ENCODE peak calls at places on chromosomes 7 and 10, in ten cellular contexts. P, B, R, D, A, O, U, W, G and Z are unnamed samples.

GRCh38 chr10:20254078-20254477 is 437.8 kb downstream of the PLXDC2 start:
- DNase-seq in R (peak), A (no peak), W (no peak), P (no peak), G (no peak), O (no peak), D (peak), B (no peak), U (no peak), Z (no peak)

GRCh38 chr10:100148353-100149211 is 37.2 kb downstream of the ERLIN1 start:
- DNase-seq in U (no peak), D (peak), B (no peak), P (no peak), O (peak), R (peak), G (peak), A (no peak), W (peak), Z (no peak)

GRCh38 chr7:154774303-154774702 is 228.6 kb downstream of the PAXIP1 start:
- DNase-seq in O (no peak), U (no peak), D (no peak), P (no peak), R (no peak), G (no peak), B (no peak), A (no peak), W (no peak), Z (no peak)

GRCh38 chr7:80929619-80930018 is 10.8 kb upstream of the SEMA3C start:
- DNase-seq in W (no peak), G (no peak), O (peak), P (no peak), D (no peak), A (no peak), U (no peak), B (no peak), R (peak), Z (no peak)

GRCh38 chr7:2757904-2758672 is 70.1 kb downstream of the AMZ1 start:
- DNase-seq in A (no peak), B (no peak), U (no peak), O (peak), P (peak), W (peak), G (peak), D (peak), R (peak), Z (no peak)

GRCh38 chr10:43186150-43186549 is 47.9 kb downstream of the CSGALNACT2 start:
- DNase-seq in U (no peak), W (no peak), P (no peak), D (no peak), O (no peak), R (no peak), B (no peak), G (no peak), A (no peak), Z (no peak)

GRCh38 chr10:3777876-3778707 is 6.9 kb downstream of the KLF6 start:
- DNase-seq in U (no peak), D (peak), A (no peak), W (no peak), O (peak), G (no peak), R (peak), P (no peak), B (no peak), Z (no peak)

GRCh38 chr10:96470108-96470743 is 43.5 kb downstream of the TLL2 start:
- DNase-seq in D (peak), O (peak), U (no peak), A (peak), B (peak), G (peak), R (peak), W (no peak), P (peak), Z (no peak)

GRCh38 chr7:11170863-11171568 is 197.3 kb downstream of the PHF14 start:
- DNase-seq in W (no peak), G (no peak), R (no peak), U (no peak), A (no peak), B (no peak), D (no peak), O (no peak), P (no peak), Z (no peak)

GRCh38 chr7:131161103-131161502 is 166.6 kb upstream of the MKLN1 start:
- DNase-seq in G (no peak), B (no peak), A (no peak), U (no peak), W (no peak), R (peak), P (no peak), D (no peak), O (no peak), Z (no peak)

GRCh38 chr10:94214497-94214896 is 148.2 kb downstream of the NOC3L start:
- DNase-seq in P (no peak), G (no peak), O (no peak), W (no peak), R (no peak), B (no peak), U (no peak), D (no peak), A (no peak), Z (no peak)

GRCh38 chr7:47587389-47587788 is 5.5 kb upstream of the TNS3 start:
- DNase-seq in G (peak), W (no peak), A (no peak), U (no peak), P (no peak), R (no peak), O (no peak), B (peak), D (no peak), Z (no peak)

GRCh38 chr10:52551036-52551435 is 221.5 kb downstream of the MBL2 start:
- DNase-seq in O (no peak), A (no peak), B (no peak), W (no peak), G (no peak), R (no peak), U (no peak), D (peak), P (no peak), Z (no peak)

GRCh38 chr10:132752378-132752777 is 33.6 kb downstream of the NKX6-2 start:
- DNase-seq in O (no peak), P (no peak), B (no peak), R (no peak), W (no peak), G (no peak), D (no peak), U (no peak), A (no peak), Z (no peak)

GRCh38 chr10:91785851-91786250 is 12.4 kb upstream of the TNKS2 start:
- DNase-seq in B (no peak), O (peak), U (no peak), P (no peak), G (no peak), D (no peak), W (no peak), R (no peak), A (no peak), Z (no peak)

GRCh38 chr7:106064836-106065559 is 47.1 kb downstream of the SYPL1 start:
- DNase-seq in A (peak), W (peak), R (peak), O (peak), P (no peak), U (no peak), G (no peak), B (peak), D (peak), Z (no peak)

GRCh38 chr7:132437730-132438129 is 138.5 kb downstream of the PLXNA4 start:
- DNase-seq in D (no peak), U (no peak), A (no peak), B (no peak), G (no peak), O (no peak), P (no peak), W (no peak), R (no peak), Z (no peak)

GRCh38 chr10:110475722-110476515 is 21.8 kb upstream of the DUSP5 start:
- DNase-seq in R (no peak), P (no peak), U (no peak), B (no peak), W (no peak), A (no peak), G (no peak), O (no peak), D (no peak), Z (no peak)

GRCh38 chr10:12243860-12244620 is 48.1 kb downstream of the CDC123 start:
- DNase-seq in U (no peak), R (no peak), B (no peak), W (no peak), D (no peak), P (no peak), G (peak), O (no peak), A (no peak), Z (no peak)

GRCh38 chr7:26853788-26854393 is 10.5 kb downstream of the SKAP2 start:
- DNase-seq in A (no peak), O (peak), W (no peak), G (no peak), R (peak), P (peak), U (no peak), D (peak), B (no peak), Z (no peak)

GRCh38 chr10:48199580-48200377 is 74.7 kb downstream of the FRMPD2 start:
- DNase-seq in U (no peak), G (peak), R (peak), O (no peak), W (no peak), A (no peak), D (peak), P (no peak), B (no peak), Z (no peak)

GRCh38 chr7:5494683-5495561 is 71.3 kb upstream of the TNRC18 start:
- DNase-seq in A (peak), R (peak), B (peak), G (peak), U (no peak), D (peak), P (peak), O (peak), W (no peak), Z (no peak)

GRCh38 chr10:546971-547590 is 142.4 kb downstream of the DIP2C start:
- DNase-seq in W (peak), P (no peak), U (no peak), O (peak), D (peak), B (peak), R (no peak), G (peak), A (no peak), Z (peak)

GRCh38 chr10:52746169-52746568 is 26.4 kb downstream of the MBL2 start:
- DNase-seq in B (no peak), D (no peak), O (no peak), U (no peak), P (no peak), G (no peak), A (no peak), W (no peak), R (peak), Z (no peak)

GRCh38 chr7:87797798-87798403 is 78.3 kb downstream of the SLC25A40 start:
- DNase-seq in O (peak), D (peak), W (no peak), A (no peak), P (peak), R (peak), G (peak), U (no peak), B (no peak), Z (no peak)

GRCh38 chr10:3820255-3820654 is 35.2 kb upstream of the KLF6 start:
- DNase-seq in O (peak), B (no peak), G (no peak), U (no peak), A (no peak), R (peak), W (no peak), P (no peak), D (peak), Z (no peak)

GRCh38 chr10:28797904-28798371 is 120.6 kb downstream of the BAMBI start:
- DNase-seq in B (no peak), R (peak), O (no peak), A (no peak), W (no peak), D (peak), G (no peak), U (no peak), P (no peak), Z (no peak)

GRCh38 chr10:789831-790701 is 100.6 kb upstream of the DIP2C start:
- DNase-seq in D (no peak), A (no peak), B (peak), P (no peak), W (no peak), O (no peak), G (no peak), R (no peak), U (no peak), Z (peak)

GRCh38 chr10:53997953-53998352 is 803.1 kb downstream of the PCDH15 start:
- DNase-seq in O (peak), A (no peak), U (no peak), R (no peak), W (no peak), D (no peak), P (no peak), G (no peak), B (no peak), Z (no peak)

DNA sequence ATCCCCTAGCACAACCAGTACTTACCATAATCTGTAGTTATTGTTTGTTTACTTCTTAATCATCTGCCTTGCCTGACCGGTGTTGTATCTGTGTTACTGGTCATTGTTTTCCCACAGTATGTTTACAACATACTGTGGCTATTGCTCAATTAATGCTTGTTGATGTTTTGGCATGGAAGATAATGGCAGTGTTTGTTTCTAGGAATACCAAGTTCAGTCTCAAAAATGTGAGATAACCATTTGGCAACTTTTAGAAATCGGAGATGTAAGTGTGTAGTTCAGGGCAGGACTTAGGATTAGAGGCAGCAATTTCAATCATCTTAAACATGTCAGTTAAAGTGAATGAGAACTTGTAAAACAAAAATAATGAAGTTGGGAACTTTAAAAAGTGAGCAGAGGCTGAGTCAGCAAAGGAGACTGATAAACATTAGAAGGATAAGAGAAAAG is 8.2 kb downstream of the MINDY3 start:
- DNase-seq in W (no peak), R (peak), G (no peak), A (no peak), U (no peak), D (peak), O (peak), B (no peak), P (no peak), Z (no peak)
- TF ChIP-seq CTCF in W (no peak), R (no peak), G (no peak), A (no peak), U (no peak), D (no peak), O (no peak), B (no peak), P (no peak), Z (no peak)

GRCh38 chr10:70558871-70559810 is 43.4 kb downstream of the PRF1 start:
- DNase-seq in O (peak), A (no peak), G (peak), D (peak), P (no peak), B (peak), R (peak), W (no peak), U (no peak), Z (no peak)
- TF ChIP-seq CTCF in O (peak), A (peak), G (peak), D (peak), P (peak), B (peak), R (peak), W (peak), U (peak), Z (peak)

GRCh38 chr7:115516341-115516740 is 514.2 kb downstream of the TFEC start:
- DNase-seq in P (no peak), U (no peak), W (no peak), B (no peak), G (no peak), A (no peak), D (peak), R (no peak), O (no peak), Z (no peak)

DNA sequence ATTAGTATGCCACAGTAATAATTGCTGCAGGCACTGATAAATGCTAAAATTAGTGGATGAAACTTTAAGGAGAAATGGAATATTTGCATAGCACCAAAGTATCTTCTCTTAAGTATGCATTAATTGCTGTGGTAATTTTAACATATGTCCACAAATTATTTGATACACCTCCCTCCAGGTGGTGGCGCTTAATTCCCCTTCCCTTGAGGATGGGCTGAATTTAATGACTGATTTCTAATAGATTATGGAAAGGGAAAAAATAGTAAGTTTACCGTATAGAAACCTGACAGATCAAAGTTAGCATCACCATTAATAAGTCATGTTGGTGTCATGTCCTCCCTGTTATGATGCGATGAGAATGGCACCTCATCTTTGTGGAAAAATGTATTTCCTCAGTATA is 519.2 kb downstream of the TFEC start:
- DNase-seq in D (no peak), W (no peak), G (no peak), U (no peak), B (no peak), A (no peak), P (no peak), O (no peak), R (no peak), Z (no peak)
- TF ChIP-seq CTCF in D (no peak), W (no peak), G (no peak), U (no peak), B (no peak), A (no peak), P (peak), O (no peak), R (no peak), Z (no peak)

GRCh38 chr10:86970152-86970886 is 2.0 kb downstream of the ADIRF start:
- DNase-seq in W (no peak), R (peak), U (no peak), O (no peak), G (no peak), B (peak), A (no peak), P (no peak), D (peak), Z (peak)

GRCh38 chr10:86968994-86969355 is 693 bp downstream of the ADIRF start:
- DNase-seq in P (no peak), D (no peak), O (no peak), B (peak), U (no peak), G (no peak), R (no peak), A (no peak), W (no peak), Z (no peak)

GRCh38 chr10:86969421-86970041 is 1.2 kb downstream of the ADIRF start:
- DNase-seq in W (no peak), O (peak), B (peak), P (no peak), U (no peak), D (peak), G (no peak), A (no peak), R (peak), Z (peak)

GRCh38 chr10:86967481-86967941 is 771 bp upstream of the ADIRF start:
- DNase-seq in O (no peak), B (peak), P (no peak), D (no peak), G (no peak), W (no peak), A (no peak), U (no peak), R (no peak), Z (peak)

DNA sequence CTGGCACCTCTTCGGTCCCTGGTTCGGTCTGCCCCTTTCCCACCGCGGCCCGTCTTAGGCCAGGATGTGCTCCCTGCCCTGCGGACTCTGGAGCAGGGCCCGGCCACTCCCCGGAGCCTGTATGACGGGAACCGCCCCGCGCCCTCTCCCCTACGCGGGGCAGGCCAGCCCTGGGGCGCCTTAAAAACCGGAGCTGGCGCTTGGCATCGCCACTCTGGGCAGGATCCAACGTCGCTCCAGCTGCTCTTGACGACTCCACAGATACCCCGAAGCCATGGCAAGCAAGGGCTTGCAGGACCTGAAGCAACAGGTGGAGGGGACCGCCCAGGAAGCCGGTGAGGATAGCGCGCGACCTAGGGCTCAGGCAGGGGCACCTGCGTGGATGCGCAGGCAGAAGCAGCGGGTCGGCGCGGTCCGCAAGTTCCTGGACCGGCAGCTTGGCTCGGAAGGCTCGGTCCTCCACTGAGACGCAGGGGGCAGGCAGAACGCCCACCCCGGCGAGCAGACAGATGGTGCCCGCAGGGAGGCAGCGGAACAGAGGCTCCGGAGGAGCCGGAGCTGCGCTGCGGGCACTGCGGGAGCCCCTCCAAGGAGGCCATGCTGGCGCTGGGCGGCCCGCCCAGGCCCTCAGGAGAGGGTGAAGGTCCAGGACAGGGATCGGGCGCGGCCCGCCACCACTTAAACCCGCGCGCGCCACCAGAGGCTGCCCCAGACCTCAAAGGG is at the start of gene ADIRF:
- DNase-seq in R (no peak), P (no peak), G (no peak), A (no peak), U (no peak), W (no peak), O (peak), B (peak), D (no peak), Z (peak)
- TF ChIP-seq CTCF in R (no peak), P (no peak), G (no peak), A (no peak), U (no peak), W (no peak), O (no peak), B (no peak), D (no peak), Z (no peak)

DNA sequence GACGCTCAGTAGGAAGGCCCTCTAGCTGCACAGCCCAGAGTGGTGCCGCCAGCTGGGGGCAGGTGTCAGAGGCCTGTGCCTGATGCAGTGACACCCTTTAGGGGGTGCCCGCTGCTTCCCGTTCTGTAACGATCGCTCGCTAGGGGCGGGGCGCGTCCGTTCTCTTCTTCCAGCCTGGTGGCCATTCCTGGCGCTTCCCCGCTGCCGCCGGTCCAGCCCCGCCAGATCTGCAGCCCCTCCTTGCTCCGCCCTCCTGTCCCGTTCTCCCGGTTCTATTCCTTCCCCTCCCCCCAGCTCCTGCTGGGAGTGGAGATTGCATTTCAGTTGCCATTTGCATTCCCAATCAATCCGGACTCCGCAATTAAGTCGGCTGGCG is 39.2 kb downstream of the AGAP3 start:
- DNase-seq in R (no peak), B (peak), U (no peak), O (no peak), W (no peak), P (no peak), D (peak), A (no peak), G (no peak), Z (no peak)
- TF ChIP-seq CTCF in R (peak), B (no peak), U (no peak), O (peak), W (no peak), P (no peak), D (peak), A (no peak), G (no peak), Z (peak)

DNA sequence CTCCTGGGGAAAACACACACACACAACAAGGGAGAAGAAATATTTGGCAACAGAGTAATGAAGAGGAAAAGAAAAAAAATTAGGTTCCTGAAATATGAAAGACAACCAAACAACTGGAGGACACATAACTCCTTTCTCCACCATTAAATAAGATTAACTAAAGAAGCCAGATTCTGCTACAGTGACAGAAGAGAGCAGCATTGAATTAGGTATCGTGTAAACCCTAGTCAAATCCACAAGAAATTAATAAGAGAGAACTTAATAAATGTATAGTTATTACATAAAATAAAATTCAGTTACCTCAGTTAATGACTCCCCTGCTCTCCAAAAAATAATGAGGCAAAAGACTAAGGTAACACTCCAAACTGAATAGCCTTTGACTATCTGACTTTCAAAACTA is 306.7 kb downstream of the CRPPA start:
- DNase-seq in U (no peak), B (no peak), R (peak), P (peak), G (no peak), A (no peak), O (peak), W (no peak), D (peak), Z (no peak)
- TF ChIP-seq CTCF in U (no peak), B (no peak), R (peak), P (peak), G (no peak), A (no peak), O (peak), W (peak), D (peak), Z (peak)